ENCODE peak calls at places on chromosomes 6 and 20, in ten cellular contexts. V, Y, G, M, O, L, H, J, X and K are unnamed samples.

GRCh38 chr20:34022154-34022842 is 28.6 kb downstream of the RALY start:
- DNase-seq in J (peak), L (peak), G (no peak), H (peak), Y (no peak), V (no peak), O (peak), M (peak), X (no peak), K (no peak)

GRCh38 chr6:166626177-166627038 is 643 bp downstream of the RPS6KA2 start:
- DNase-seq in X (no peak), Y (peak), G (peak), O (peak), L (peak), V (peak), M (peak), H (peak), J (peak), K (no peak)

GRCh38 chr6:1993049-1993448 is 252.4 kb downstream of the GMDS start:
- DNase-seq in Y (no peak), H (no peak), L (peak), M (no peak), X (no peak), V (no peak), G (no peak), O (no peak), J (no peak), K (no peak)

GRCh38 chr20:5793916-5794315 is 43.7 kb downstream of the SHLD1 start:
- DNase-seq in M (no peak), Y (no peak), J (no peak), X (no peak), L (no peak), O (no peak), G (no peak), V (no peak), H (no peak), K (no peak)

GRCh38 chr6:40947876-40948514 is 91.0 kb downstream of the UNC5CL start:
- DNase-seq in J (no peak), H (peak), L (peak), Y (peak), V (no peak), G (no peak), X (no peak), O (peak), M (no peak), K (no peak)

GRCh38 chr20:15375836-15376235 is 1038.4 kb upstream of the FLRT3 start:
- DNase-seq in G (no peak), M (no peak), J (no peak), V (no peak), X (no peak), Y (no peak), H (no peak), O (no peak), L (peak), K (no peak)

GRCh38 chr20:19945732-19946670 is 71.2 kb upstream of the NAA20 start:
- DNase-seq in L (no peak), Y (no peak), J (peak), X (no peak), M (no peak), V (no peak), H (no peak), O (no peak), G (no peak), K (peak)

GRCh38 chr6:52574709-52575489 is 2.0 kb downstream of the TRAM2 start:
- DNase-seq in X (peak), J (no peak), H (peak), V (no peak), L (no peak), G (no peak), M (no peak), Y (no peak), O (no peak), K (peak)

GRCh38 chr6:140850438-140850837 is 1282.3 kb upstream of the GJE1 start:
- DNase-seq in V (no peak), H (peak), J (no peak), X (no peak), O (no peak), Y (no peak), L (peak), M (no peak), G (no peak), K (no peak)

GRCh38 chr6:136089885-136090284 is 160.2 kb downstream of the MTFR2 start:
- DNase-seq in X (no peak), J (no peak), O (no peak), V (no peak), G (no peak), L (no peak), Y (no peak), H (peak), M (no peak), K (no peak)

DNA sequence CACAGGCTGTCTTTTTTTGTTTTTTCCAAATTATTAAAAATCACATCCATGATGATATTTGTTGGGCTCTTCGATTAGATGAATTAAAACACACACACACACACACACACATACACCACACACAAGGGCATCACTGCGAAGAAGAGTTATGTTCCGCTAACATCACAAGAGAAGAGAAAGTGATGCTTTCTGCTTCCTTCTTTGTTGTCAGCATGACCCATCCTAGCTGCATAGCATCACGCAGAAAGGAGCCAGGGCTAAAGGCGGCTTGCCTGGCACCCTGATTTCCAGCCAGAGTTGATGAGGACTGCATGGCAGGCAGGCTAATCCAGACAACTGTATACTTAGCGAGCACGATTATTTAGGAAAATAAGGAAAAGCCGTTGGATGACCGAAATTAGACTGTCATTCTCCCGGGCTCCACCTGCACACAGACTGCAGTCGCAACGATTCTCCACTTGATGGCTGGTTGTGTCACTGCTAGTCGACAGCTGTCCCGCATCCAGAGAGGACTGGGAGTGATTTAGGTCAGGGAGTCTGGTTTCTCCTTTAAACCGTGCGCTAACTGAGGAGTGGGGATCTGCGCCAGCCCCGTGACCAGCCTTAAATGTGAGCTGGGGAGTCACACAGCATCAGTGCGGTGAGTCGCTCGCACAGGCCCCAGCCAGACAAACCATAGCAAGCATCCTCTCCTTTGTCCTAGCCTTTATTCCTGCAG is 70.6 kb upstream of the SOX4 start:
- DNase-seq in O (peak), X (peak), M (no peak), V (no peak), Y (peak), G (no peak), H (no peak), J (no peak), L (no peak), K (no peak)
- TF ChIP-seq CTCF in O (peak), X (peak), M (no peak), V (no peak), Y (peak), G (no peak), H (no peak), J (no peak), L (peak), K (no peak)

GRCh38 chr6:38676236-38676973 is 26.5 kb downstream of the GLO1 start:
- DNase-seq in H (no peak), L (no peak), V (no peak), G (no peak), X (no peak), M (no peak), Y (no peak), O (no peak), J (no peak), K (no peak)
- TF ChIP-seq CTCF in H (no peak), L (no peak), V (no peak), G (no peak), X (no peak), M (no peak), Y (no peak), O (no peak), J (no peak), K (no peak)

DNA sequence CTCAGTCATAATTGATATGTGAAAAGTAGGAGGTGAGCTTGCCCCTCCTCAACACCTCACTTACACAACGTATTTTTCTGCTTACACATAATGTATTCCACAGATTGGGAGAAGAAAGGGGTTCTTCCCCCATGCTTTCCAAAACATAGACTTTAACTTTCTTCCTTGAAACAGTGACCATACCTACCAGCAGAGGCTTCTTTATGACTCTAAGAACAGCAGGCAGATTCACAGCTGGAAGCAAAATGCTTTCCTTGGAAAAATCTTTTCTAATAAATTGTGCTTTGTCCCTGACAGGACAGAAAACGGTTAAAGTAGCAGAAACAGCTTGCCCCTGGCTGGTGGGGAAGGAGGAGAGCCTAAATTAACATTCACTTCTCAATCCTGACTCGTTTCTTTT is 629.1 kb upstream of the IMPG1 start:
- DNase-seq in X (no peak), Y (no peak), M (no peak), V (no peak), J (no peak), L (no peak), H (peak), G (no peak), O (no peak), K (no peak)
- TF ChIP-seq CTCF in X (no peak), Y (peak), M (peak), V (no peak), J (no peak), L (no peak), H (peak), G (no peak), O (no peak), K (no peak)

GRCh38 chr6:132004668-132005067 is 53.5 kb upstream of the CCN2 start:
- DNase-seq in L (no peak), X (no peak), O (no peak), G (no peak), Y (no peak), V (no peak), J (no peak), M (no peak), H (no peak), K (no peak)
- TF ChIP-seq CTCF in L (no peak), X (no peak), O (no peak), G (no peak), Y (no peak), V (no peak), J (no peak), M (no peak), H (no peak), K (no peak)

DNA sequence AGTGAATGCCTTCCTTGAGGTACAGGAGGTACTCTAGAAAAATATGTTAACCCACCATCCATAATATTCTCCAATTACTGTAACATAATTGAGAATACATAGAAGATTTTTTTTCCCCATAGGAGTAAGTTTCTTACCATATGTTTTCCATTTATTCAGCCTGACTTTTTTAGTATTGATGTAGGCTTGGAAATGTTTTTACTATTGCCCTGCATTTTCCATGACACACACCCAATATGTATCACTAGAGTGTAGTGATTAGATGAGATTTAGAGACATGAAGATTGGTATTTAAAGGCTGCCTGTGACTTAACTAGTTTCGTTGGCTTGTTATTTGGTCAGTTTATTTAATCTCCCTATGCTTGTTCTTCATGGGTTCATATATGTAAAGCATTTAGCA is 39.5 kb downstream of the KCNQ5 start:
- DNase-seq in G (no peak), V (no peak), L (no peak), H (no peak), O (no peak), M (no peak), Y (no peak), J (no peak), X (no peak), K (no peak)
- TF ChIP-seq CTCF in G (no peak), V (no peak), L (no peak), H (no peak), O (no peak), M (no peak), Y (no peak), J (no peak), X (no peak), K (no peak)

GRCh38 chr6:328184-328670 is 35.9 kb downstream of the DUSP22 start:
- DNase-seq in V (no peak), J (no peak), Y (no peak), L (peak), G (peak), X (no peak), H (peak), O (no peak), M (no peak), K (no peak)

GRCh38 chr6:331622-332521 is 39.6 kb downstream of the DUSP22 start:
- DNase-seq in J (no peak), L (no peak), H (no peak), V (peak), O (no peak), Y (no peak), M (no peak), G (no peak), X (no peak), K (peak)

GRCh38 chr6:330948-331347 is 38.7 kb downstream of the DUSP22 start:
- DNase-seq in O (no peak), H (peak), Y (no peak), V (no peak), L (no peak), M (no peak), X (no peak), J (no peak), G (no peak), K (no peak)

GRCh38 chr6:328924-329323 is 36.6 kb downstream of the DUSP22 start:
- DNase-seq in G (no peak), V (no peak), O (no peak), L (no peak), X (no peak), M (no peak), J (no peak), H (no peak), Y (no peak), K (no peak)

DNA sequence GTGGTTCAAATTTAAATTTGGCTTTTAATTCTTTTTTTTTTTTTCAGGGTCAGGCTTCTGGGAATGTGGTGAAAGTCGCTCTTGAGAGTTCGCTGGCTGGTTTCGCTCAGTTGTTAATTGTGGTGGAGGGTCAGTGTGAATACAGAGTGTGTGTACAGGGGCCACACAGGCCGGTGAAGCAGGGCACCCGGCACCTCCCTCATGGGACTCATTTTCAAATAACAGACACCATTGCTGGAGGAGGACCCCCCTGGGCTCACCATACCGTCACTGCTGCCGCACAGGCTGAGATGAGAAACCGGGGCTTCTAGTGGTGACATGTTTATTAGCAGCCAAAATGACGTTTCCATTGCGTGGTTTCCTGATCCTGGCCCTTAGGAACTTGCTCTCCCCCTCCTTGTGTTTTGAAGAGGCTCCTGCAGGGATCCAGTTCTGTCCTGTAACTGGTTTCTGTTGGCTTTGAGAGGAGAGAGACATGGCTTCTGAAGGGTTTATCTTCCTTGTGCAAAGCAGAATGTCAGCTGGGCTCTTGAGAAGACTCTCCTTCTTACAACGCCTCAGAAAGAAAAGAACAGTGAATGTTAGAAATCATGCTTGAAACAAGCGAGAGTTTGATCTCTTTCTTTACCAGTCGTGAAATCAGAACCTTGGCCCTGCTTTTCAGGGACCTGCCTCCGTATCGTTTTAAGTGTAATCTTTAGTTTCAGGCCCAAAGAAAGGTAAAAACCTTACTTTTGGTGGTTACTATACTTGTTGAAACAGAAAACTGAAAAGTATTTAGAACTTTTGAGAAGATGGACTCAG is 37.8 kb downstream of the DUSP22 start:
- DNase-seq in L (no peak), V (peak), H (peak), X (no peak), G (no peak), J (no peak), M (peak), Y (peak), O (peak), K (no peak)
- TF ChIP-seq CTCF in L (no peak), V (no peak), H (no peak), X (no peak), G (no peak), J (no peak), M (no peak), Y (peak), O (no peak), K (no peak)

GRCh38 chr6:110703010-110703905 is 112.0 kb downstream of the CDK19 start:
- DNase-seq in L (no peak), Y (no peak), G (no peak), V (no peak), O (no peak), M (no peak), X (no peak), H (no peak), J (no peak), K (no peak)

GRCh38 chr6:110708295-110708965 is 106.8 kb downstream of the CDK19 start:
- DNase-seq in O (peak), H (peak), M (no peak), L (no peak), X (no peak), G (no peak), J (no peak), Y (peak), V (no peak), K (no peak)

GRCh38 chr6:110710115-110710514 is 105.2 kb downstream of the CDK19 start:
- DNase-seq in Y (no peak), O (no peak), L (no peak), G (no peak), V (no peak), H (peak), X (no peak), M (no peak), J (no peak), K (no peak)

GRCh38 chr6:110703906-110704594 is 111.2 kb downstream of the CDK19 start:
- DNase-seq in M (no peak), G (no peak), V (no peak), J (no peak), L (peak), Y (no peak), X (no peak), H (peak), O (no peak), K (no peak)

DNA sequence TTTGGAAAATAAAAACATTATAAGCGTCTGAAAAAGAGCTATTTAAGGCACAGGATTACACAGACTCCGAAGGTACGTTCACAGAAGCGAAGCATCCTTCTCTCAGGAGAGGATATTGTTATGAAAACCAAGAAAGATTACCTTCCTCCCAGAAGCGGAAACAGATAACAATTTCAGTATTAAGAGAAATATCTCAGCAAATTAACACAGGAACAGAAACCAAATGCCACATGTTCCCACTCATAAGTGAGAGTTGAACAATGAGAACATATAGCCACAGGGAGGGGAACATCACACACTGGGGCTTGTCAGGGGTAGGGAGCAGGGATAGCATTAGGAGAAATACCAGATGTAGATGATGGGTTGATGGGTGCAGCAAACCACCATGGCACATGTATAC is 109.7 kb downstream of the CDK19 start:
- DNase-seq in V (no peak), O (no peak), H (no peak), Y (no peak), M (no peak), G (no peak), J (no peak), L (no peak), X (no peak), K (no peak)
- TF ChIP-seq CTCF in V (no peak), O (no peak), H (no peak), Y (no peak), M (no peak), G (no peak), J (no peak), L (no peak), X (no peak), K (no peak)

DNA sequence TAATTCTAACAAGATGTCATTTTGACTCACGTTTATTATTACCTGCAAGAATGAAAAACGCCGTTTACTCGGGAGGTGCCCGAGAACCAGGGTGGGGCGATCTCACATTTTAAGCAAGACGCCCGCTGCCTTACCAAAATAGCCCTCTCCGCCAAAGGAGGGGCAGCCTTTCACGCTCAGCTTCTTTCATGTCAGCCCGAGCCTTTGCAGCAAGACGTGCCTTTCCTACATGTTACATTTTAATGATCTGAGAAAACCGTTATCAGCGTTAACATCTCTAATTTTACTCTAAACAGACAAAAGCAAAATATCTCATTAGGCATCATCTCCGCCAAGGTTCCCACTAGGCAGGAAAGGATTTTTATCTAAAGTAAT is 2.0 kb downstream of the BACH2 start:
- DNase-seq in M (peak), J (no peak), X (no peak), L (no peak), Y (peak), G (no peak), H (no peak), O (peak), V (no peak), K (no peak)
- TF ChIP-seq CTCF in M (no peak), J (no peak), X (no peak), L (no peak), Y (no peak), G (no peak), H (no peak), O (no peak), V (no peak), K (no peak)

DNA sequence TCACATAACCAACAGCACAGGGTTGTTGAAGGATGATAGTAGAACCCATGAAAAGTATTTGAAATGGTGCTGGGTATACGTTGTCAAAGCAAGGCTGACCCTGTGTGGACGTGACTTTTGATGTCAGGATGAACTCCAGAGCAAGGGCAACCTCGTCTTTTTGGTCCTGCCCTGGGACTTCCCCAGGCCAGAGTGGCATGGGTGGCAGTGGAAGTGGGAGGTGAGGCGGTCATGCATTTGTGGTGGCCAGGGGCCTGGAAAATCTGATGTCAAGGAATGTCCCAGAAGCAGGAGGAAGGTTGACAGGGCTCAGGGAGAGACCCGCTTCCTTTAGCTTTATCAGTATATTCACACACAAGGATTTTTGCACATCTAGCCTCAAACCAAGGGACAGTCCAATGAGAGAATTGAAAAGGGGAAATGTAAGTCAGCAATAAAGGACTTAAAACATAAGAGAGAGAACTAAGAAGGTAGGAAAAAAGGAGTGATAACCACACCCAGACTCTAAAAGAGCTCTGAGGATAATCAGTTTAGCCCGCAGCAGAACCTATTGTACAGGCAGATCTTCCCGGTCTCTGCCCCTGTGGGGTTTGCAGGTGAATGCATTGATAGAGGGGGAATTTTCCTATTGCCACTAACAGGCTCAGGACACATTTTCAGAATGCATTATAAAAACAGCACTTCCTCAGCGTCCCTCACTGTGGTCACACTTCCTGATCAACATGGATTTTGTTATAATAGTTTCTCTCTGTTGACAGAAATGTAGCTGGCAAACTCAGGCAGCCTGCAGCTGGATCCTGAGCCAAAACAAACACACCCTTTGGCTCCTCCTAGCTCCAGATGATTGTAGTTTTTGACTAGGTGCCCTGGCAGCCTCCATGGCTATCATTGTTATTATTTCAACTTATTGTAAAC is 98.7 kb upstream of the HDGFL1 start:
- DNase-seq in M (peak), X (no peak), O (peak), V (peak), J (peak), H (peak), G (peak), L (peak), Y (peak), K (peak)
- TF ChIP-seq CTCF in M (peak), X (peak), O (no peak), V (peak), J (no peak), H (no peak), G (no peak), L (peak), Y (peak), K (no peak)